ENCODE peak calls at places on chromosome 15, in eight cellular contexts. U, N, Q, F, G, C, H and V are unnamed samples.
A peak's percentile ranks its signal among the peaks of the same experiment; 100 is the strongest.

GRCh38 chr15:99100245-99101173 is 4.4 kb upstream of the SYNM start:
- DNase-seq in U (peak; percentile 64), N (no peak), Q (peak; percentile 79), F (peak; percentile 10), G (peak; percentile 65), C (peak; percentile 76), H (peak; percentile 92), V (peak; percentile 35)

GRCh38 chr15:59722032-59722431 is 32.9 kb upstream of the BNIP2 start:
- DNase-seq in U (no peak), N (no peak), Q (no peak), F (no peak), G (no peak), C (no peak), H (no peak), V (no peak)

GRCh38 chr15:62209322-62209721 is 44.2 kb upstream of the C2CD4B start:
- DNase-seq in U (no peak), N (no peak), Q (no peak), F (no peak), G (no peak), C (no peak), H (no peak), V (no peak)

GRCh38 chr15:64014995-64015394 is 31.3 kb downstream of the DAPK2 start:
- DNase-seq in U (no peak), N (no peak), Q (no peak), F (no peak), G (no peak), C (no peak), H (peak; percentile 88), V (no peak)

GRCh38 chr15:28124841-28125240 is 25.7 kb upstream of the OCA2 start:
- DNase-seq in U (no peak), N (no peak), Q (no peak), F (no peak), G (no peak), C (no peak), H (no peak), V (no peak)

GRCh38 chr15:35514759-35515158 is 31.2 kb downstream of the DPH6 start:
- DNase-seq in U (no peak), N (no peak), Q (peak; percentile 14), F (no peak), G (no peak), C (no peak), H (no peak), V (no peak)

GRCh38 chr15:70063284-70063991 is 34.3 kb downstream of the TLE3 start:
- DNase-seq in U (no peak), N (no peak), Q (no peak), F (no peak), G (no peak), C (no peak), H (no peak), V (no peak)

GRCh38 chr15:60708684-60709083 is 229.7 kb upstream of the ICE2 start:
- DNase-seq in U (no peak), N (no peak), Q (peak; percentile 41), F (no peak), G (no peak), C (no peak), H (no peak), V (no peak)